ENCODE peak calls at places on chromosomes 7 and 10, in five cellular contexts. One of them, this sample, is unnamed. For H3K4me1, the result is how much of the 10 kb centered on the place peaks cover.

GRCh38 chr10:21166557-21167287 is 269.6 kb upstream of the NEBL start:
- DNase-seq in IMR-90: no peak
- DNase-seq in psoas muscle: no peak
- DNase-seq in heart left ventricle: no peak
- DNase-seq in endodermal cell: no peak
- DNase-seq in this sample: no peak

GRCh38 chr7:99766484-99767099 is 17.4 kb downstream of the CYP3A4 start:
- DNase-seq in IMR-90: no peak
- DNase-seq in psoas muscle: no peak
- DNase-seq in heart left ventricle: no peak
- DNase-seq in endodermal cell: no peak
- DNase-seq in this sample: no peak

GRCh38 chr10:114168450-114169009 is 5.5 kb downstream of the CCDC186 start:
- DNase-seq in IMR-90: no peak
- DNase-seq in psoas muscle: no peak
- DNase-seq in heart left ventricle: no peak
- DNase-seq in endodermal cell: no peak
- DNase-seq in this sample: no peak

GRCh38 chr7:6644728-6645127 is 7.6 kb downstream of the ZNF316 start:
- DNase-seq in IMR-90: no peak
- DNase-seq in psoas muscle: no peak
- DNase-seq in heart left ventricle: no peak
- DNase-seq in endodermal cell: no peak
- DNase-seq in this sample: no peak

GRCh38 chr10:76786673-76787072 is 850.9 kb downstream of the KCNMA1 start:
- DNase-seq in IMR-90: no peak
- DNase-seq in psoas muscle: no peak
- DNase-seq in heart left ventricle: no peak
- DNase-seq in endodermal cell: no peak
- DNase-seq in this sample: no peak

GRCh38 chr10:132515811-132516726 is 21.5 kb upstream of the INPP5A start:
- DNase-seq in IMR-90: no peak
- DNase-seq in psoas muscle: no peak
- DNase-seq in heart left ventricle: no peak
- DNase-seq in endodermal cell: peak
- DNase-seq in this sample: peak

GRCh38 chr7:778271-778967 is 51.3 kb upstream of the PRKAR1B start:
- DNase-seq in IMR-90: peak
- DNase-seq in psoas muscle: no peak
- DNase-seq in heart left ventricle: no peak
- DNase-seq in endodermal cell: no peak
- DNase-seq in this sample: no peak

GRCh38 chr7:28813238-28813962 is 144.7 kb downstream of the TRIL start:
- DNase-seq in IMR-90: no peak
- DNase-seq in psoas muscle: no peak
- DNase-seq in heart left ventricle: no peak
- DNase-seq in endodermal cell: no peak
- DNase-seq in this sample: no peak

GRCh38 chr10:129191848-129192247 is 275.2 kb upstream of the MGMT start:
- DNase-seq in IMR-90: no peak
- DNase-seq in psoas muscle: peak
- DNase-seq in heart left ventricle: peak
- DNase-seq in endodermal cell: no peak
- DNase-seq in this sample: peak

GRCh38 chr7:107592361-107593024 is 12.4 kb downstream of the BCAP29 start:
- DNase-seq in IMR-90: peak
- DNase-seq in psoas muscle: no peak
- DNase-seq in heart left ventricle: no peak
- DNase-seq in endodermal cell: no peak
- DNase-seq in this sample: no peak

GRCh38 chr10:80459047-80459865 is 5.1 kb downstream of the TSPAN14 start:
- DNase-seq in IMR-90: no peak
- DNase-seq in psoas muscle: peak
- DNase-seq in heart left ventricle: peak
- DNase-seq in endodermal cell: peak
- DNase-seq in this sample: peak

GRCh38 chr10:118305730-118306129 is 36.4 kb downstream of the FAM204A start:
- DNase-seq in IMR-90: no peak
- DNase-seq in psoas muscle: no peak
- DNase-seq in heart left ventricle: no peak
- DNase-seq in endodermal cell: no peak
- DNase-seq in this sample: no peak

GRCh38 chr10:19824397-19825342 is 8.4 kb downstream of the PLXDC2 start:
- DNase-seq in IMR-90: no peak
- DNase-seq in psoas muscle: no peak
- DNase-seq in heart left ventricle: no peak
- DNase-seq in endodermal cell: no peak
- DNase-seq in this sample: no peak

GRCh38 chr7:134750083-134751062 is 29.1 kb upstream of the CALD1 start:
- DNase-seq in IMR-90: peak
- DNase-seq in psoas muscle: no peak
- DNase-seq in heart left ventricle: peak
- DNase-seq in endodermal cell: peak
- DNase-seq in this sample: no peak

GRCh38 chr10:51643734-51644133 is 55.7 kb downstream of the CSTF2T start:
- DNase-seq in IMR-90: no peak
- DNase-seq in psoas muscle: no peak
- DNase-seq in heart left ventricle: no peak
- DNase-seq in endodermal cell: no peak
- DNase-seq in this sample: no peak

GRCh38 chr7:124032369-124033092 is at the start of gene TMEM229A:
- DNase-seq in IMR-90: peak
- DNase-seq in psoas muscle: peak
- DNase-seq in heart left ventricle: peak
- DNase-seq in endodermal cell: peak
- DNase-seq in this sample: no peak

GRCh38 chr7:818031-818699 is 14.1 kb upstream of the SUN1 start:
- DNase-seq in IMR-90: peak
- DNase-seq in psoas muscle: no peak
- DNase-seq in heart left ventricle: no peak
- DNase-seq in endodermal cell: no peak
- DNase-seq in this sample: no peak

GRCh38 chr10:124035306-124035927 is 58.0 kb downstream of the CHST15 start:
- DNase-seq in IMR-90: no peak
- DNase-seq in psoas muscle: no peak
- DNase-seq in heart left ventricle: no peak
- DNase-seq in endodermal cell: no peak
- DNase-seq in this sample: no peak

GRCh38 chr10:33263453-33263852 is 71.0 kb downstream of the NRP1 start:
- DNase-seq in IMR-90: peak
- DNase-seq in psoas muscle: no peak
- DNase-seq in heart left ventricle: no peak
- DNase-seq in endodermal cell: no peak
- DNase-seq in this sample: no peak

GRCh38 chr7:143299840-143300239 is 11.7 kb downstream of the CASP2 start:
- DNase-seq in IMR-90: no peak
- DNase-seq in psoas muscle: no peak
- DNase-seq in heart left ventricle: peak
- DNase-seq in endodermal cell: peak
- DNase-seq in this sample: no peak

GRCh38 chr7:129989466-129989865 is 36.7 kb upstream of the UBE2H start:
- DNase-seq in IMR-90: no peak
- DNase-seq in psoas muscle: no peak
- DNase-seq in heart left ventricle: no peak
- DNase-seq in endodermal cell: no peak
- DNase-seq in this sample: no peak

GRCh38 chr7:44287488-44288380 is 37.7 kb downstream of the CAMK2B start:
- DNase-seq in IMR-90: no peak
- DNase-seq in psoas muscle: no peak
- DNase-seq in heart left ventricle: peak
- DNase-seq in endodermal cell: peak
- DNase-seq in this sample: peak

GRCh38 chr10:69449841-69450240 is 1.4 kb upstream of the TSPAN15 start:
- DNase-seq in IMR-90: peak
- DNase-seq in psoas muscle: no peak
- DNase-seq in heart left ventricle: peak
- DNase-seq in endodermal cell: peak
- DNase-seq in this sample: peak

GRCh38 chr10:7171825-7172224 is 239.0 kb downstream of the SFMBT2 start:
- DNase-seq in IMR-90: no peak
- DNase-seq in psoas muscle: no peak
- DNase-seq in heart left ventricle: no peak
- DNase-seq in endodermal cell: no peak
- DNase-seq in this sample: no peak

GRCh38 chr10:48655426-48656240 is 29.0 kb upstream of the WDFY4 start:
- DNase-seq in IMR-90: peak
- DNase-seq in psoas muscle: peak
- DNase-seq in heart left ventricle: peak
- DNase-seq in endodermal cell: no peak
- DNase-seq in this sample: peak

GRCh38 chr10:6669269-6669859 is 89.3 kb upstream of the PRKCQ start:
- DNase-seq in IMR-90: peak
- DNase-seq in psoas muscle: no peak
- DNase-seq in heart left ventricle: no peak
- DNase-seq in endodermal cell: peak
- DNase-seq in this sample: no peak

GRCh38 chr10:125060038-125060437 is 100.3 kb downstream of the CTBP2 start:
- DNase-seq in IMR-90: peak
- DNase-seq in psoas muscle: no peak
- DNase-seq in heart left ventricle: no peak
- DNase-seq in endodermal cell: no peak
- DNase-seq in this sample: no peak

GRCh38 chr10:125060486-125060850 is 99.9 kb downstream of the CTBP2 start:
- DNase-seq in IMR-90: peak
- DNase-seq in psoas muscle: no peak
- DNase-seq in heart left ventricle: no peak
- DNase-seq in endodermal cell: no peak
- DNase-seq in this sample: peak

GRCh38 chr10:125060851-125061556 is 99.4 kb downstream of the CTBP2 start:
- DNase-seq in IMR-90: peak
- DNase-seq in psoas muscle: peak
- DNase-seq in heart left ventricle: peak
- DNase-seq in endodermal cell: peak
- DNase-seq in this sample: peak

GRCh38 chr10:125062244-125063208 is 97.8 kb downstream of the CTBP2 start:
- DNase-seq in IMR-90: no peak
- DNase-seq in psoas muscle: peak
- DNase-seq in heart left ventricle: peak
- DNase-seq in endodermal cell: no peak
- DNase-seq in this sample: no peak

GRCh38 chr10:125061557-125062243 is 98.7 kb downstream of the CTBP2 start:
- DNase-seq in IMR-90: no peak
- DNase-seq in psoas muscle: no peak
- DNase-seq in heart left ventricle: no peak
- DNase-seq in endodermal cell: no peak
- DNase-seq in this sample: no peak
- H3K4me3 ChIP-seq in IMR-90: no peak
- H3K4me3 ChIP-seq in psoas muscle: peak
- H3K4me3 ChIP-seq in heart left ventricle: peak
- H3K4me3 ChIP-seq in endodermal cell: no peak
- H3K4me3 ChIP-seq in this sample: peak

GRCh38 chr10:27155073-27155754 is at the start of gene MASTL:
- DNase-seq in IMR-90: peak
- DNase-seq in psoas muscle: peak
- DNase-seq in heart left ventricle: peak
- DNase-seq in endodermal cell: peak
- DNase-seq in this sample: peak
- TF ChIP-seq CTCF in IMR-90: no peak
- TF ChIP-seq CTCF in psoas muscle: no peak
- TF ChIP-seq CTCF in heart left ventricle: no peak
- TF ChIP-seq CTCF in endodermal cell: no peak
- TF ChIP-seq CTCF in this sample: no peak

GRCh38 chr10:97097154-97097490 is 88.6 kb downstream of the SLIT1 start:
- DNase-seq in IMR-90: no peak
- DNase-seq in psoas muscle: no peak
- DNase-seq in heart left ventricle: no peak
- DNase-seq in endodermal cell: no peak
- DNase-seq in this sample: no peak
- H3K4me1 ChIP-seq in IMR-90: under half
- H3K4me1 ChIP-seq in psoas muscle: under half
- H3K4me1 ChIP-seq in heart left ventricle: under half
- H3K4me1 ChIP-seq in endodermal cell: under half
- H3K4me1 ChIP-seq in this sample: under half

GRCh38 chr7:150367187-150367510 is 1.5 kb upstream of the REPIN1 start:
- DNase-seq in IMR-90: no peak
- DNase-seq in psoas muscle: no peak
- DNase-seq in heart left ventricle: no peak
- DNase-seq in endodermal cell: no peak
- DNase-seq in this sample: no peak
- H3K4me3 ChIP-seq in IMR-90: no peak
- H3K4me3 ChIP-seq in psoas muscle: peak
- H3K4me3 ChIP-seq in heart left ventricle: no peak
- H3K4me3 ChIP-seq in endodermal cell: no peak
- H3K4me3 ChIP-seq in this sample: no peak

GRCh38 chr7:75776295-75776971 is 4.4 kb upstream of the CCL26 start:
- DNase-seq in IMR-90: peak
- DNase-seq in psoas muscle: no peak
- DNase-seq in heart left ventricle: no peak
- DNase-seq in endodermal cell: no peak
- DNase-seq in this sample: no peak
- TF ChIP-seq CTCF in IMR-90: peak
- TF ChIP-seq CTCF in psoas muscle: no peak
- TF ChIP-seq CTCF in heart left ventricle: no peak
- TF ChIP-seq CTCF in endodermal cell: no peak
- TF ChIP-seq CTCF in this sample: no peak

This sample was measured in tibial artery.